ENCODE peak calls at places on chromosomes 6 and 20, in seven cellular contexts. S is adrenal gland, X is mucosa of descending colon, H is left lung, D is endothelial cell of umbilical vein, U is H1, K is heart left ventricle. B is an unnamed sample. For H3K9me3 and H3K36me3, the result is how much of the 10 kb centered on the place peaks cover.

GRCh38 chr6:54595844-54596243 is 250.7 kb upstream of the FAM83B start:
- DNase-seq in K (no peak), X (no peak), S (no peak), U (no peak), H (no peak), D (no peak), B (no peak)

GRCh38 chr20:62539208-62539607 is 63.4 kb upstream of the GATA5 start:
- DNase-seq in D (no peak), X (no peak), U (no peak), H (no peak), S (no peak), K (no peak), B (no peak)

GRCh38 chr6:1672379-1672778 is 62.7 kb downstream of the FOXC1 start:
- DNase-seq in X (no peak), S (no peak), K (no peak), H (no peak), D (no peak), U (no peak), B (no peak)

GRCh38 chr6:16690244-16691142 is 70.8 kb downstream of the ATXN1 start:
- DNase-seq in K (no peak), X (no peak), U (no peak), D (no peak), S (no peak), H (no peak), B (peak)

GRCh38 chr20:7596541-7596940 is 343.7 kb downstream of the HAO1 start:
- DNase-seq in H (no peak), U (no peak), D (no peak), X (no peak), S (no peak), K (no peak), B (no peak)

GRCh38 chr20:50636601-50637539 is 54.5 kb downstream of the RIPOR3 start:
- DNase-seq in D (no peak), K (no peak), H (no peak), S (no peak), U (no peak), X (no peak), B (no peak)

GRCh38 chr6:155126727-155127439 is 131.8 kb downstream of the TIAM2 start:
- DNase-seq in H (no peak), D (peak), X (no peak), U (no peak), S (peak), K (no peak), B (peak)

GRCh38 chr6:82045965-82046756 is 201.4 kb downstream of the IBTK start:
- DNase-seq in K (no peak), D (no peak), S (no peak), U (no peak), X (no peak), H (no peak), B (peak)

GRCh38 chr6:38801305-38801704 is 86.2 kb downstream of the DNAH8 start:
- DNase-seq in D (peak), U (no peak), K (no peak), S (no peak), H (no peak), X (no peak), B (no peak)

GRCh38 chr20:10777713-10778112 is 103.9 kb upstream of the JAG1 start:
- DNase-seq in K (no peak), S (no peak), H (no peak), X (no peak), U (no peak), D (no peak), B (no peak)

GRCh38 chr20:25295386-25296093 is 47.7 kb downstream of the PYGB start:
- DNase-seq in D (no peak), U (no peak), H (no peak), X (no peak), S (peak), K (peak), B (no peak)

GRCh38 chr6:169850154-169850553 is 98.7 kb downstream of the ERMARD start:
- DNase-seq in X (no peak), U (no peak), H (no peak), D (no peak), K (no peak), S (no peak), B (no peak)

GRCh38 chr20:62326559-62326958 is 23.8 kb downstream of the ADRM1 start:
- DNase-seq in K (peak), D (no peak), U (no peak), H (no peak), X (no peak), S (no peak), B (no peak)

GRCh38 chr6:17907467-17908229 is 79.8 kb downstream of the KIF13A start:
- DNase-seq in K (peak), X (no peak), D (no peak), U (no peak), S (peak), H (peak), B (peak)

GRCh38 chr6:41529970-41530369 is 16.2 kb upstream of the FOXP4 start:
- DNase-seq in H (no peak), K (no peak), D (no peak), S (no peak), U (no peak), X (no peak), B (no peak)

GRCh38 chr20:36408219-36408618 is 102.1 kb downstream of the DLGAP4 start:
- DNase-seq in K (no peak), S (peak), X (peak), U (no peak), H (no peak), D (peak), B (no peak)

GRCh38 chr20:48236001-48236400 is 450.7 kb upstream of the SULF2 start:
- DNase-seq in H (no peak), D (no peak), X (no peak), U (no peak), S (no peak), K (no peak), B (no peak)

GRCh38 chr6:159969921-159970320 is 1.0 kb downstream of the IGF2R start:
- DNase-seq in X (peak), K (peak), H (no peak), U (no peak), D (peak), S (peak), B (peak)

GRCh38 chr6:132937466-132937906 is 123.1 kb downstream of the RPS12 start:
- DNase-seq in U (peak), X (no peak), K (peak), H (no peak), D (peak), S (peak), B (peak)

GRCh38 chr20:37837934-37838333 is 65.0 kb upstream of the VSTM2L start:
- DNase-seq in U (no peak), X (no peak), D (no peak), S (no peak), K (no peak), H (no peak), B (no peak)

GRCh38 chr6:124057448-124057847 is 253.8 kb downstream of the NKAIN2 start:
- DNase-seq in K (no peak), H (no peak), U (no peak), D (no peak), S (no peak), X (no peak), B (no peak)

GRCh38 chr20:56181593-56181992 is 66.9 kb upstream of the MC3R start:
- DNase-seq in X (no peak), U (no peak), H (no peak), K (no peak), S (no peak), D (no peak), B (no peak)

GRCh38 chr6:113375950-113376846 is 480.9 kb upstream of the MARCKS start:
- DNase-seq in K (no peak), H (no peak), S (no peak), D (peak), U (no peak), X (no peak), B (peak)

GRCh38 chr6:95693108-95693507 is 115.8 kb downstream of the MANEA start:
- DNase-seq in K (no peak), D (no peak), H (no peak), X (no peak), U (no peak), S (no peak), B (no peak)

GRCh38 chr6:95686858-95687257 is 109.5 kb downstream of the MANEA start:
- DNase-seq in X (no peak), H (no peak), U (no peak), D (no peak), S (no peak), K (no peak), B (no peak)

GRCh38 chr6:95686272-95686671 is 108.9 kb downstream of the MANEA start:
- DNase-seq in K (no peak), H (no peak), X (no peak), U (no peak), D (no peak), S (no peak), B (no peak)

GRCh38 chr6:95687839-95688238 is 110.5 kb downstream of the MANEA start:
- DNase-seq in S (no peak), X (no peak), H (no peak), U (no peak), D (no peak), K (no peak), B (no peak)

GRCh38 chr6:95690328-95690727 is 113.0 kb downstream of the MANEA start:
- DNase-seq in K (no peak), U (no peak), S (no peak), D (no peak), H (no peak), X (no peak), B (no peak)
- H3K9me3 ChIP-seq in K (under half), U (under half), S (under half), D (under half), H (under half), X (under half), B (under half)

DNA sequence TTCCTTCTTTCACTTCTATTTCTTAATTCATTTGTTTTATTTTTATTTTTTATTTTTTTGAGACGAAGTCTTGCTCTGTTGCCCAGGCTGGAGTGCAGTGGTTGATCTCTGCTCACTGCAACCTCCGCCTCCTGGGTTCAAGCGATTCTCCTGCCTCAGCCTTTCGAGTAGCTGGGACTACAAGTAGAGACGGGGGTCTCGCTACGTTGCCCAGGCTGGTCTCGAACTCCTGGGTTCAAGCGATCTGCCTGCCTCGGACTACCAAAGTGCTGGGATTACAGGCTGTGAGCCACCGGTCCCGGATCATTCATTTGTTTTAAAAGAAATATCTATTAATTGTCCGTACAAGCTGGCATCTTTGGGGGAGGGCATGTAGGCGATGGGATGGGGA is 487 bp upstream of the NFKBIE start:
- DNase-seq in K (no peak), S (no peak), D (no peak), X (no peak), H (no peak), U (no peak), B (no peak)
- H3K4me3 ChIP-seq in K (no peak), S (peak), D (no peak), X (no peak), H (peak), U (peak), B (no peak)

GRCh38 chr6:84172574-84172973 is 54.9 kb downstream of the CEP162 start:
- DNase-seq in K (no peak), H (no peak), S (no peak), X (no peak), U (no peak), D (no peak), B (no peak)

GRCh38 chr6:84177253-84177652 is 50.2 kb downstream of the CEP162 start:
- DNase-seq in D (no peak), K (no peak), H (no peak), S (no peak), U (no peak), X (peak), B (no peak)

GRCh38 chr6:84166395-84166794 is 61.0 kb downstream of the CEP162 start:
- DNase-seq in U (no peak), X (no peak), H (no peak), D (no peak), S (no peak), K (no peak), B (no peak)

GRCh38 chr6:84172080-84172479 is 55.4 kb downstream of the CEP162 start:
- DNase-seq in U (no peak), H (no peak), D (no peak), X (no peak), K (no peak), S (no peak), B (no peak)
- H3K36me3 ChIP-seq in U (under half), H (under half), D (under half), X (under half), K (half or more), S (under half), B (under half)

DNA sequence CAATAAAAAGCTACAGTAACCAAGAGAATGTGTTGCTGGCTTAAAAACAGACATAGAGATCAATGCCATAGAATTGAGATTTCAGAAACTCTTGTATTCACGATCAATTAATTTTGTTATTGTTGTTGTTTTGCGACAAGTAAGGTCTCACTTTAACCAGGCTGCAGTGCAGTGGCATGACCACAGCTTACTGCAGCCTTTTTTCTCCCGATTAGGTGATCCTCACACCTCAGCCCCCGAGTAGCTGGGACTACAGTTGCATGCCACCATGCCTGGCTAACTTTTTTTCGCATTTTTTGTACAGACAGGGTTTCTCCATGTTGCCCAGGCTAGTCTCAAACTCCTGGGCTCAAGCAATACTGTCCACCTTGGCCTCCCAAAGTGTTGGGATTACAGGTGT is 42.2 kb downstream of the RANBP9 start:
- DNase-seq in U (no peak), D (no peak), S (no peak), H (no peak), K (no peak), X (no peak), B (no peak)
- H3K9me3 ChIP-seq in U (under half), D (under half), S (under half), H (under half), K (under half), X (under half), B (under half)

DNA sequence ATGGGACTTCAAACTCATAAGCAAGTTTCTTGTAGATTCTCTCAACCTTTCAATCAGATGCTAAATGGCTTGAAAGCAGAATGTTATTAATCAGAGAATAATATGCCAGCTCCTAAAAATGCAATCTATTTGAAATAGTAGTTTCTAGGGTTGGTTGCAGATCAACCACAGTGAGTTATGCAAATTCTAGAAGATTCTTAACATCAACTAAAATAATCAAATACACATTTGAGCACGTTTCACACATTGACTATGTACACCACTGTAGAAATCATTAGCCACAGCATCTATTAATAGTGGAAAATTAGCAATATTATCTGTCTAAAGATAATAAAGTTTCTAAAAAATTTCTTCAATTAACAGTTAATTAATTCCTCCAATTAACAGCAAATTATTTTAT is 141.9 kb upstream of the GJE1 start:
- DNase-seq in D (no peak), U (no peak), K (no peak), S (no peak), X (no peak), H (no peak), B (no peak)
- H3K4me3 ChIP-seq in D (no peak), U (no peak), K (no peak), S (no peak), X (no peak), H (no peak), B (no peak)

GRCh38 chr20:46364670-46365482 is 41.5 kb downstream of the ELMO2 start:
- DNase-seq in D (no peak), X (no peak), K (no peak), U (no peak), H (no peak), S (peak), B (no peak)

GRCh38 chr20:46362931-46363872 is 43.2 kb downstream of the ELMO2 start:
- DNase-seq in H (no peak), D (no peak), S (no peak), K (no peak), U (no peak), X (no peak), B (no peak)

GRCh38 chr20:46361811-46362210 is 44.6 kb downstream of the ELMO2 start:
- DNase-seq in S (no peak), U (no peak), X (no peak), K (no peak), D (no peak), H (no peak), B (no peak)

GRCh38 chr20:46365483-46366215 is 40.8 kb downstream of the ELMO2 start:
- DNase-seq in X (no peak), S (no peak), H (no peak), D (no peak), U (no peak), K (no peak), B (no peak)

DNA sequence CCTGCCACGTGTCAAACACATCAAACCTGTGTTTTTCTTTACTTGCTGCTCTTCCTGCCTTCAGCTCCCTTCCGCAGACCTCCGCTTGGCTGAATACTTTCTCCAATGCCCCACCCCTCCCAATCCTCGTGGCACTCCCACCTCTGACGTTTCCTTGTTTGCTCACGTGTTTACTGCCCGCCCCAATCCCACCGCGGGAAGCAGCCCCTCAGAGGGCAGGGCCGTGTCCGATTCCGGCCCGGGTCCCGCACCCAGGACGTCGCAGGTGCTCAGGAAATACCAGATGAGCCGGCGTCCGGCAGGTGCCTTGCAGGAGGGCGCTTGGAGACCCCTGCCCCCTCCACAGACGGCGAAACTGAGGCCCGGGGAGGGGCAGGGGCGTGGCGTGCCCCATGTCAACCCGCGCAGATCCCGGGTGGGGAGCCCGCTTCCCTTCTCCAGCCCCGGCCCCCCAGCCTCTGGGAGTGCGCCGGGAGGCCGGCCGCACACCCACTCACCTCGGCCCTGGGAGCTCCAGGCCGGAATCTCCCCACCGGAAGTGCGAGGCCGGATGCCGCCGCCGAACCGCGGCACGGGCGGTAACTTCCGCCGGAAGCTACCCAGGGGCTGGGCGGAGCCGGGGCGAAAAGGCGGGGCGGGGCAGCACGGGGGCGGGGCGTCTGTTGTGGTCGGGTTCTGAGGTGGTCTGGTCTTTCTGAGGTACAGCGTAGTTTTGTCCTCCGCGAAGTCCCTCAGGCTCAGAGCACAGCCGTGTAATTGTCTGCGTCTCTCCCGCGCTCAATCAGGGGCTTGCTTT is 42.3 kb downstream of the ELMO2 start:
- DNase-seq in K (peak), H (peak), U (peak), S (peak), D (peak), X (peak), B (peak)
- H3K36me3 ChIP-seq in K (half or more), H (under half), U (under half), S (under half), D (under half), X (under half), B (under half)

GRCh38 chr6:61200444-61200843 is 1085.6 kb downstream of the KHDRBS2 start:
- DNase-seq in H (no peak), X (no peak), D (no peak), U (no peak), S (no peak), K (no peak), B (no peak)
- H3K9me3 ChIP-seq in H (half or more), X (half or more), D (under half), U (under half), S (under half), K (under half), B (under half)

DNA sequence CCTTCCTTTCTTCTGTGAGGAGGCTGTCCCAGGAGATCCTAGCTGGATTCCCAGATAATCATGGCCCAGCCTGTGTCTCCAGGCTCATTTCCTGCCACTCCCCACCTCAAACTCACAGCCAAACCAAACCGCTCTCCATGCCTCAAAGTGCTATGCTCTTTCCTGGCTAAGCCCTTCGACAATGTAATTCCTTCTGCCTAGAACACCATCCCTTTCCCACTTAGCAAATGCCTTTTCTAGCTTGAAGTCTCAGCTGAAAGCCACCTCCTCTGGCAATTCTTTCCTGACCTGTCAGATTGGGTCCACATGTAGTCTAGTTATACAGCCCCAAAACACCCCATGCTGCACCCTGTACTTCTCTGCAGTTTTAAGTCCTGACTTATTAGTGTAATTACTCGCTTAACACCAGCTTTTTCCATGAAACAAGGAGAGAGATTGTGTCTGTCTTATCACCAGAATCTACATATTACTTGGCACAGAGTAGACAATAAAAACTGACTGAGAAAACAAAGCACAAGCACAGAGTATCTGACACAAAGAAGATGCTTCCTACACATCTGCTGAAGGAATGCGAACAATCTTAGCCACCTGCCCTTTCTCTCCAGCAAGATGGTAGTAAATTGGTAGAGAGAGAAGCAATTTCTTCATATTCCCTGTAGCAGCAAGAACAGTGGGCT is 5.4 kb downstream of the TRIM26 start:
- DNase-seq in K (no peak), U (no peak), X (peak), S (no peak), H (no peak), D (peak), B (peak)
- H3K4me3 ChIP-seq in K (no peak), U (no peak), X (no peak), S (no peak), H (no peak), D (no peak), B (no peak)

DNA sequence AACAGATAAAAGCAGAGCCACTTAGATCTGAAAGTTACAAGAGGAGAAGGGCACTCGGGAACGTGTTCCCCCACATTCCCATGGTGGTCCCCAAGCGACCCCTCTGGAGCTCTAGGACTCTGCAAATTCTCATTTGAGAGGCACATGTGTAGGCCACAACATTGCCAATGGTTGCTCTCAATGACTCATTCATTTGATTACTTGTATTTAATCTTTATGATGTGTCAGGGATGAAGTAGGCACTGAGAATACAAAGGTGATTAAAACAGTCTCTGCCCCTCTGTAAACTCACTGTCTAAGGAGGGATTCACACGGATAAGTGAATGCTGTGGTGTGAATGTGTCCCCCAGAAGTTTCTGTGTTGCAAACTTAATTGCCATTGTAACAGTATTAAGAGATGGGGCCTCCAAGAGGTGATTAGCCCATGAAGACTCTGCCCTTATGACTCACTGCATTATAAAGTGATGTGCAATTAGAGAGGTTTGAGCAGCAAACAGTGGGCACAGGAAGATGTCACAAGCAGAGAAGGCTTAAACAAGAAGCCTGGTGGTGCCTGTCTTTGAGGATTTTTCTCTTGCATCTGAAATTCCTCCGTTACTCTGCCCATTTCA is 34.0 kb upstream of the TRAM2 start:
- DNase-seq in K (no peak), D (no peak), S (no peak), H (no peak), X (no peak), U (no peak), B (peak)
- H3K36me3 ChIP-seq in K (under half), D (under half), S (under half), H (under half), X (under half), U (under half), B (under half)